ENCODE peak calls at places on chromosomes 11 and 22, in eight cellular contexts. X, F, B, N, J, T, C and P are unnamed samples.

GRCh38 chr11:11520231-11521015 is 101.4 kb downstream of the GALNT18 start:
- DNase-seq in X (no peak), F (no peak), B (no peak), N (peak; percentile 46), J (no peak), T (no peak), C (no peak), P (no peak)

GRCh38 chr11:88103337-88104206 is 71.7 kb downstream of the RAB38 start:
- DNase-seq in X (peak; percentile 95), F (no peak), B (peak; percentile 52), N (no peak), J (no peak), T (peak; percentile 80), C (no peak), P (no peak)

GRCh38 chr11:104830508-104830907 is 67.8 kb downstream of the CASP12 start:
- DNase-seq in X (no peak), F (no peak), B (no peak), N (no peak), J (no peak), T (no peak), C (no peak), P (no peak)

GRCh38 chr22:45212992-45213751 is 27.5 kb downstream of the KIAA0930 start:
- DNase-seq in X (no peak), F (no peak), B (no peak), N (peak; percentile 83), J (no peak), T (peak; percentile 50), C (no peak), P (no peak)

GRCh38 chr22:19965771-19966709 is 24.4 kb upstream of the TXNRD2 start:
- DNase-seq in X (no peak), F (no peak), B (no peak), N (no peak), J (no peak), T (no peak), C (no peak), P (no peak)

GRCh38 chr22:46991666-46992065 is 229.2 kb downstream of the TBC1D22A start:
- DNase-seq in X (no peak), F (no peak), B (no peak), N (no peak), J (no peak), T (no peak), C (no peak), P (no peak)

GRCh38 chr22:40236131-40236665 is 58.5 kb downstream of the TNRC6B start:
- DNase-seq in X (no peak), F (no peak), B (no peak), N (no peak), J (no peak), T (no peak), C (no peak), P (no peak)

GRCh38 chr11:92830382-92831148 is 138.9 kb upstream of the MTNR1B start:
- DNase-seq in X (no peak), F (no peak), B (no peak), N (no peak), J (no peak), T (no peak), C (no peak), P (no peak)

GRCh38 chr11:7418916-7419315 is 66.4 kb upstream of the OLFML1 start:
- DNase-seq in X (no peak), F (no peak), B (no peak), N (no peak), J (no peak), T (no peak), C (no peak), P (no peak)

GRCh38 chr11:71251159-71251721 is 1.1 kb downstream of the SHANK2 start:
- DNase-seq in X (no peak), F (no peak), B (no peak), N (no peak), J (peak; percentile 65), T (peak; percentile 25), C (no peak), P (peak; percentile 54)

GRCh38 chr11:67303132-67303988 is at the start of gene SSH3:
- DNase-seq in X (peak; percentile 74), F (peak; percentile 75), B (peak; percentile 56), N (peak; percentile 84), J (peak; percentile 79), T (peak; percentile 96), C (peak; percentile 73), P (peak; percentile 91)

GRCh38 chr11:73298233-73298632 is 9.8 kb upstream of the ARHGEF17 start:
- DNase-seq in X (no peak), F (no peak), B (no peak), N (no peak), J (no peak), T (no peak), C (peak; percentile 10), P (no peak)

GRCh38 chr11:130118636-130119387 is 40.8 kb upstream of the ST14 start:
- DNase-seq in X (no peak), F (no peak), B (peak; percentile 56), N (no peak), J (no peak), T (no peak), C (no peak), P (no peak)

GRCh38 chr11:132258865-132259264 is 888.5 kb downstream of the NTM start:
- DNase-seq in X (no peak), F (no peak), B (no peak), N (no peak), J (no peak), T (no peak), C (no peak), P (no peak)

GRCh38 chr22:28329582-28330073 is 350.0 kb downstream of the TTC28 start:
- DNase-seq in X (no peak), F (no peak), B (no peak), N (no peak), J (no peak), T (no peak), C (no peak), P (no peak)

GRCh38 chr22:23833017-23833795 is 5.6 kb downstream of the DERL3 start:
- DNase-seq in X (no peak), F (no peak), B (no peak), N (peak; percentile 57), J (peak; percentile 51), T (no peak), C (peak; percentile 21), P (no peak)

GRCh38 chr11:72471005-72471898 is 36.9 kb upstream of the CLPB start:
- DNase-seq in X (peak; percentile 72), F (peak; percentile 30), B (peak; percentile 60), N (peak; percentile 83), J (peak; percentile 71), T (peak; percentile 73), C (peak; percentile 50), P (peak; percentile 67)

DNA sequence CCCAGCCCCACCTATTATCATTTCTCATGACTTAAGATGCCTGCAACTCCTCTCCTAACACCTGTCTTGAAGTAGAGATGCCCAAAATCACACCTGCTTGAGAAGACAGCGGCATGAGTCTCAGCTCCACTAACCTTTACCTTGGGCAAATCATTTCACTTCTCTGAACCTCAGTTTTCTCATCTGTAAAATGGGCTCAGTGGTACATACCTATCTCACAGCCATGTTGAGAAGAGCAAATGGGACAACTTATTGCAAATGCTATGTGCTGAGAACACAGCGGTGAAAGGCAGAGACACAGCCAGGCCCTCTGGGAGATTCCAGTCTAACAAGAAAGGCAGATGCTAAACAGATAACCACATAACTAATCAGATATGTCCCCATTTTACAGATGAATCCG is 7.8 kb downstream of the TST start:
- DNase-seq in X (no peak), F (no peak), B (no peak), N (no peak), J (no peak), T (no peak), C (no peak), P (no peak)
- H3K27ac ChIP-seq in X (no peak overlapping the region), F (peak overlapping the region; percentile 50), B (no peak overlapping the region), N (no peak overlapping the region), J (no peak overlapping the region), T (no peak overlapping the region), C (no peak overlapping the region), P (no peak overlapping the region)

DNA sequence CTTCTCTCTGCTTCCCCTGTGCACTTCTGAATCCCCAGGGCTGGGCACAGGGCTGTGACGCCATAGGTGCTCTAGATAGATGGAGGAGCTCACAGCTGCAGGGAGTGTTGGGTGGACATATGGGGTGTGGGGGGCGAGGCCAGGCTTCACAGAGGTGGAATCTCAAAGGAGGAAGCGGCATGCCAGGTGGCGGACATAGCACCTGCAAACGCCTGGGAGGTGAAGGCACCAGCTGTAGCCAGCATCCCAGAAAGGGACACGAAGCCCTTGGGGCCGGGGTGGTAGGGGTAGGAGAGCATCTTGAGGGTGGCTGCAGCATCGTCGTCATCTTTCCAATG is 14.6 kb upstream of the KCNQ1OT1 start:
- DNase-seq in X (no peak), F (no peak), B (no peak), N (no peak), J (no peak), T (no peak), C (no peak), P (no peak)
- TF ChIP-seq EP300 in X (no peak), F (no peak), B (no peak), N (no peak), J (no peak), T (no peak), C (no peak), P (no peak)

DNA sequence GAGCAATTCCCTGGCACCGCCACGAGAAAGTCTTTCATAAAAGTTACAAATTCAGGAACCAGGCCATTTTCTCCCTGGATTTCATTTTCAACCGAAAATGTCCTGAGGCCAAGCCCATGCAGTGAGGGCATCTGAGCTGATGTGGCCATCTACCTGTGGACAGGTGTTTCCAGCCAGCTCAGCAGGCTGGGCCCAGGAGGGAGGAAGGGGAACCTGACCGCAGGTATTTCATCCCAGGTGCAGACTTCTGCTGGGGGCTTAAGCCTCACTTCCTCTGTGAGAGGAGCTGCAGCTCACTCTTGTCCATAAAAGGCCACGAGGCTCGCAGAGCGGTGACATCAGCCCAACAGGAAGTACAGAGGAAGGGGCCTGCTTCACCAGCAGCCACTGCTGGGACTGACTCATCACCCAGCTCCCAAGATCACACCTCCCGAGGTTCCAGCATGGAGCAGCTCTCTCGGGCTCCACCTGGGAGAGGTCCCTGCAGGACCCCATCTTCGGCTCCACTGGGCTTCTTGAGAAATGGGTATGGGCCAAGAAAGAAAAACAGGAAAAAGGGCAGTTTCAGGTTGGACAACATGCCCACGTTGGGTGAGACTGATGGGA is 56.4 kb downstream of the MYH9 start:
- DNase-seq in X (peak; percentile 88), F (no peak), B (peak; percentile 75), N (peak; percentile 96), J (no peak), T (peak; percentile 95), C (peak; percentile 61), P (peak; percentile 79)
- H3K4me1 ChIP-seq in X (peaks cover 99% of the 10 kb centered on the region), F (peaks cover 86% of the 10 kb centered on the region), B (peaks cover 48% of the 10 kb centered on the region), N (peaks cover 4% of the 10 kb centered on the region), J (peaks cover 100% of the 10 kb centered on the region), T (peaks cover 99% of the 10 kb centered on the region), C (peaks cover 53% of the 10 kb centered on the region), P (peaks cover 100% of the 10 kb centered on the region)

GRCh38 chr11:64304316-64305072 is 830 bp upstream of the ESRRA start:
- DNase-seq in X (peak; percentile 94), F (peak; percentile 87), B (peak; percentile 80), N (peak; percentile 97), J (peak; percentile 97), T (peak; percentile 97), C (peak; percentile 88), P (peak; percentile 97)

GRCh38 chr11:64305075-64305690 is at the start of gene ESRRA:
- DNase-seq in X (peak; percentile 99), F (peak; percentile 100), B (peak; percentile 97), N (peak; percentile 100), J (peak; percentile 100), T (peak; percentile 100), C (peak; percentile 99), P (peak; percentile 100)

GRCh38 chr11:64306563-64306875 is 1.2 kb downstream of the ESRRA start:
- DNase-seq in X (no peak), F (no peak), B (no peak), N (no peak), J (no peak), T (no peak), C (no peak), P (no peak)

GRCh38 chr11:64306876-64307622 is 1.7 kb downstream of the ESRRA start:
- DNase-seq in X (peak; percentile 46), F (no peak), B (peak; percentile 60), N (peak; percentile 81), J (no peak), T (peak; percentile 75), C (peak; percentile 61), P (peak; percentile 44)

GRCh38 chr11:64305691-64306562 is 603 bp downstream of the ESRRA start:
- DNase-seq in X (peak; percentile 82), F (no peak), B (peak; percentile 77), N (peak; percentile 85), J (peak; percentile 84), T (peak; percentile 89), C (peak; percentile 81), P (peak; percentile 89)
- H3K27ac ChIP-seq in X (peak overlapping the region; percentile 85), F (peak overlapping the region; percentile 92), B (peak overlapping the region; percentile 82), N (peak overlapping the region; percentile 95), J (peak overlapping the region; percentile 96), T (peak overlapping the region; percentile 88), C (no peak overlapping the region), P (peak overlapping the region; percentile 95)